ENCODE peak calls at places on chromosomes 5 and 9, in four cellular contexts. One of them, this sample, is unnamed.

GRCh38 chr5:963673-964531 is 44.7 kb upstream of the NKD2 start:
- DNase-seq in adrenal gland: peak
- DNase-seq in astrocyte of the spinal cord: no peak
- DNase-seq in A549: no peak
- DNase-seq in this sample: no peak

GRCh38 chr5:32098291-32098690 is 75.8 kb downstream of the GOLPH3 start:
- DNase-seq in adrenal gland: peak
- DNase-seq in astrocyte of the spinal cord: no peak
- DNase-seq in A549: no peak
- DNase-seq in this sample: no peak

GRCh38 chr5:53256746-53257145 is 147.2 kb upstream of the MOCS2 start:
- DNase-seq in adrenal gland: no peak
- DNase-seq in astrocyte of the spinal cord: peak
- DNase-seq in A549: no peak
- DNase-seq in this sample: no peak

GRCh38 chr5:132405646-132406045 is 36.1 kb downstream of the SLC22A5 start:
- DNase-seq in adrenal gland: no peak
- DNase-seq in astrocyte of the spinal cord: no peak
- DNase-seq in A549: no peak
- DNase-seq in this sample: no peak

GRCh38 chr5:16568875-16569580 is 47.8 kb downstream of the RETREG1 start:
- DNase-seq in adrenal gland: no peak
- DNase-seq in astrocyte of the spinal cord: peak
- DNase-seq in A549: no peak
- DNase-seq in this sample: peak

GRCh38 chr5:95781101-95781583 is 41.4 kb downstream of the GLRX start:
- DNase-seq in adrenal gland: peak
- DNase-seq in astrocyte of the spinal cord: peak
- DNase-seq in A549: peak
- DNase-seq in this sample: peak

GRCh38 chr9:84153885-84154284 is 173.3 kb downstream of the RMI1 start:
- DNase-seq in adrenal gland: no peak
- DNase-seq in astrocyte of the spinal cord: peak
- DNase-seq in A549: no peak
- DNase-seq in this sample: no peak

GRCh38 chr5:11955386-11955785 is 51.1 kb upstream of the CTNND2 start:
- DNase-seq in adrenal gland: no peak
- DNase-seq in astrocyte of the spinal cord: peak
- DNase-seq in A549: no peak
- DNase-seq in this sample: no peak

GRCh38 chr5:137880313-137880712 is 8.9 kb upstream of the PKD2L2 start:
- DNase-seq in adrenal gland: no peak
- DNase-seq in astrocyte of the spinal cord: no peak
- DNase-seq in A549: no peak
- DNase-seq in this sample: no peak

GRCh38 chr5:139061856-139062255 is 136.3 kb downstream of the SIL1 start:
- DNase-seq in adrenal gland: no peak
- DNase-seq in astrocyte of the spinal cord: peak
- DNase-seq in A549: no peak
- DNase-seq in this sample: peak

GRCh38 chr5:116130471-116130870 is 45.6 kb downstream of the COMMD10 start:
- DNase-seq in adrenal gland: no peak
- DNase-seq in astrocyte of the spinal cord: peak
- DNase-seq in A549: no peak
- DNase-seq in this sample: no peak

GRCh38 chr5:178069909-178070308 is 43.4 kb upstream of the N4BP3 start:
- DNase-seq in adrenal gland: peak
- DNase-seq in astrocyte of the spinal cord: no peak
- DNase-seq in A549: peak
- DNase-seq in this sample: peak

GRCh38 chr5:55073211-55073610 is 29.2 kb upstream of the GZMA start:
- DNase-seq in adrenal gland: no peak
- DNase-seq in astrocyte of the spinal cord: no peak
- DNase-seq in A549: no peak
- DNase-seq in this sample: no peak

GRCh38 chr5:171495122-171495700 is 75.8 kb downstream of the FGF18 start:
- DNase-seq in adrenal gland: no peak
- DNase-seq in astrocyte of the spinal cord: no peak
- DNase-seq in A549: no peak
- DNase-seq in this sample: peak

GRCh38 chr9:95088421-95089161 is 228.9 kb downstream of the FANCC start:
- DNase-seq in adrenal gland: no peak
- DNase-seq in astrocyte of the spinal cord: no peak
- DNase-seq in A549: no peak
- DNase-seq in this sample: no peak

GRCh38 chr9:114685951-114686350 is 4.0 kb upstream of the TEX48 start:
- DNase-seq in adrenal gland: no peak
- DNase-seq in astrocyte of the spinal cord: no peak
- DNase-seq in A549: no peak
- DNase-seq in this sample: no peak

GRCh38 chr9:110880123-110880522 is 158.1 kb downstream of the LPAR1 start:
- DNase-seq in adrenal gland: no peak
- DNase-seq in astrocyte of the spinal cord: peak
- DNase-seq in A549: no peak
- DNase-seq in this sample: no peak

GRCh38 chr9:96061293-96061987 is 185.9 kb downstream of the ERCC6L2 start:
- DNase-seq in adrenal gland: peak
- DNase-seq in astrocyte of the spinal cord: peak
- DNase-seq in A549: peak
- DNase-seq in this sample: peak

GRCh38 chr5:150044712-150045111 is 41.6 kb downstream of the CSF1R start:
- DNase-seq in adrenal gland: no peak
- DNase-seq in astrocyte of the spinal cord: no peak
- DNase-seq in A549: no peak
- DNase-seq in this sample: no peak

GRCh38 chr9:137406876-137407589 is 15.9 kb downstream of the EXD3 start:
- DNase-seq in adrenal gland: peak
- DNase-seq in astrocyte of the spinal cord: peak
- DNase-seq in A549: peak
- DNase-seq in this sample: peak

GRCh38 chr5:180129291-180130190 is 58.0 kb upstream of the RNF130 start:
- DNase-seq in adrenal gland: no peak
- DNase-seq in astrocyte of the spinal cord: no peak
- DNase-seq in A549: no peak
- DNase-seq in this sample: no peak

DNA sequence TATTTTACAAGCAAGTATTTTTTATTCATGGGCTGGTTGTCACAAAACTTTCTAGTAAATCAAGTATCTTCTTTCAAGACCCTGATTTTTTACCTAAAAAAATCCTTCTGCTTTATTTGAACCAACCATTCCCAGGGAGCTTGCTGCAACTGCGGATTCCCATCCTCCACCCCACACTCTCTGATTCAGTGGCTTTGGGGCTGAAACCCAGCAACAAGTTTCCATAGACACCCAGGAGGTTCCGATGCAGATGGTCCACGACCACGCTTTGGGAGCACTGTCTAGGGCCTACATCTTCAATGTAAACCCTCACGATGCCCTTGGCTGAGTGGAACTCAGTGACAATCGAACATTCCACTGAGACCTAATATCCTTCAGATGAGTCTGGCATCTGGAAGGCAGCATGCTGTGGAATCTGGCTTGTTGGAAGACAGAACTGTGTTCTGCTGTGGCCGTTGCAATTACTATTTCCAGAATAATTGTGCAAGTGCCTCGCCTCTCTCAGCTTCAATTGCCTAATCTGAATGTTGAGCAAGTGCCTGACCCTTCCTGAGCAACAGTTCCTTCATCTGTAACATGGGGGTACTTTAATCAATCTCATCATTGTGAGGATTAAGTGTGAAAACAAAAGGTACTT is 105.1 kb downstream of the INSYN2B start:
- DNase-seq in adrenal gland: peak
- DNase-seq in astrocyte of the spinal cord: no peak
- DNase-seq in A549: no peak
- DNase-seq in this sample: no peak
- H3K4me3 ChIP-seq in adrenal gland: no peak
- H3K4me3 ChIP-seq in astrocyte of the spinal cord: no peak
- H3K4me3 ChIP-seq in A549: no peak
- H3K4me3 ChIP-seq in this sample: no peak

GRCh38 chr9:126523621-126524111 is 90.1 kb upstream of the LMX1B start:
- DNase-seq in adrenal gland: peak
- DNase-seq in astrocyte of the spinal cord: no peak
- DNase-seq in A549: no peak
- DNase-seq in this sample: no peak
- H3K4me3 ChIP-seq in adrenal gland: no peak
- H3K4me3 ChIP-seq in astrocyte of the spinal cord: no peak
- H3K4me3 ChIP-seq in A549: no peak
- H3K4me3 ChIP-seq in this sample: no peak

DNA sequence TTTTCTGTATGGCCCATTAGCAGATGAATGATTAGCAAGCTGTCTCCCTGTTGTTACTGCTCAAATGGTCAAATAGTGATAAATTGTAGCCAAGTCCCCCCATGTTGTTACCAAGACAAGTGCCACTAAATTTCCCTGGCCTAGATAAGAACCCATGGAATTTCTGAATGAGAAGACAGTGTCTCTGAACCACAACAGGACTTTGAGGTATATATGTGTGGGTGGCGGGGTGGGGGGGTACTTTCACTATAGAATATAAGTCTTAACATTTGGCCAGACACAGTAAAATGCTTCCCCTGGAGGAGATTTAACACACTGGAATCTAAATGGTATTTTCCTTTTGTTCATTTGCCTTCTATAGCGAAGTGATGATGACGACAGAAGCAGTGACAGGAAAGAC is 28.7 kb downstream of the XPA start:
- DNase-seq in adrenal gland: no peak
- DNase-seq in astrocyte of the spinal cord: no peak
- DNase-seq in A549: no peak
- DNase-seq in this sample: no peak
- H3K4me3 ChIP-seq in adrenal gland: no peak
- H3K4me3 ChIP-seq in astrocyte of the spinal cord: no peak
- H3K4me3 ChIP-seq in A549: no peak
- H3K4me3 ChIP-seq in this sample: no peak

DNA sequence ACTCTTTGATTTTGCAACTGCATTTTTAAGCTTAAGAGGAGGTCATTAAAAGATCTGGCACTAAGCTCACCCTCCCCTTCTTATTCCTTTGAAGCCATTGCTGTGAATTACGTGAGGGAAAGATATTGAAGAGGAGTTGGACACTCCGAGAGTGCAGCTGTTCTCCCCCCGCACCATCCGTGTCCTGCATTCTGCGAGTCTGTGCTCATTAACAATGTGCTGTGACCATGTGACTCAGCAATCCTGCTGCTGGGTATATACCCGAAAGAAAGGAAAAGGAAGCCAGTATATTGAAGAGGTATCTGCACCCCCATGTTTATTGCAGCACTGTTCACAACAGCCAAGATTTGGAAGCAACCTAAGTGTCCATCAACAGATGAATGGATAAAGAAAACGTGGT is 40.0 kb downstream of the NXNL2 start:
- DNase-seq in adrenal gland: no peak
- DNase-seq in astrocyte of the spinal cord: peak
- DNase-seq in A549: peak
- DNase-seq in this sample: no peak
- H3K4me3 ChIP-seq in adrenal gland: no peak
- H3K4me3 ChIP-seq in astrocyte of the spinal cord: no peak
- H3K4me3 ChIP-seq in A549: no peak
- H3K4me3 ChIP-seq in this sample: no peak

GRCh38 chr5:177023247-177023703 is 779 bp downstream of the ZNF346 start:
- DNase-seq in adrenal gland: no peak
- DNase-seq in astrocyte of the spinal cord: peak
- DNase-seq in A549: no peak
- DNase-seq in this sample: peak
- H3K4me3 ChIP-seq in adrenal gland: no peak
- H3K4me3 ChIP-seq in astrocyte of the spinal cord: peak
- H3K4me3 ChIP-seq in A549: peak
- H3K4me3 ChIP-seq in this sample: peak

GRCh38 chr9:116564266-116564793 is 122.8 kb upstream of the TRIM32 start:
- DNase-seq in adrenal gland: no peak
- DNase-seq in astrocyte of the spinal cord: no peak
- DNase-seq in A549: peak
- DNase-seq in this sample: no peak

GRCh38 chr9:116565986-116566385 is 121.1 kb upstream of the TRIM32 start:
- DNase-seq in adrenal gland: no peak
- DNase-seq in astrocyte of the spinal cord: no peak
- DNase-seq in A549: no peak
- DNase-seq in this sample: no peak

GRCh38 chr9:116572095-116572748 is 114.9 kb upstream of the TRIM32 start:
- DNase-seq in adrenal gland: peak
- DNase-seq in astrocyte of the spinal cord: peak
- DNase-seq in A549: peak
- DNase-seq in this sample: peak

GRCh38 chr9:116569111-116569510 is 118.0 kb upstream of the TRIM32 start:
- DNase-seq in adrenal gland: no peak
- DNase-seq in astrocyte of the spinal cord: no peak
- DNase-seq in A549: no peak
- DNase-seq in this sample: no peak

DNA sequence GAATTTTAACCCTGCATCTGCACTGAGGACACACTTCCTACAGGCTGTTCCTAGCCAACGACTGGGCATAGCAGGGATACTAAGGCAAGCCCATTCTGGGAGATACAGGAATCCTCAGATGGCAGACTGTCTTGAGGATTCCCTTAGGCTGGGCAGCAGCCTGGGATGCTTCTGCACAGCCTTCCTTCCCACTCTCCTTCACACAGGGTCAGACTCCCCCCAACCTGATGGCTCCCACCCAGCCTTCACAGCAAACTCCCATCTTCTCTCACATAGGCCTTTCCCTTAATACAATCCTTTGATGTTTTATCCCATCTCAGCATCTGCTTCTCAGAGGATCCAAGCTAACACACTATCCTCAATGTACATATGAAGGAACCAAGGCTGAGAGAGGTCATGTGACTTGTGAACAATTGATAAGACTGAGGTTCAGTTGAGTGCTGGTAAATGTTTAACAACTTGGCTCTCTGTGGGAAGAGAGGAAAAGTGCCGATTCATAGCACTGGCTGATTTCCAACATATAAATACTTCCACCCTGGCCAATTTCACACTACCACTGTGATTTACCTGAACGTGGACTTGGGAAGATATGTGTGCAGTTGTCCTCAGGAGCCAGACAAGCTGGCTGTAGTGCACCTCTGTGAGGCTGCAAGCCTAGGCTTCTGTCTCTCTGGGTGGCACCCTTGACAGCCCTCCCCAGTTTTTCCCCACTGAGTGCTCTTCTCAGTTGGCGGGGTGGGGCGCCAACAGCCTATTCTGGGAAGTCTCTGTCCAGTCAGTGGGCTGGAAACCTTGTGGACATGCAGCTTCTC is 120.2 kb upstream of the TRIM32 start:
- DNase-seq in adrenal gland: no peak
- DNase-seq in astrocyte of the spinal cord: peak
- DNase-seq in A549: peak
- DNase-seq in this sample: no peak
- H3K4me3 ChIP-seq in adrenal gland: no peak
- H3K4me3 ChIP-seq in astrocyte of the spinal cord: no peak
- H3K4me3 ChIP-seq in A549: peak
- H3K4me3 ChIP-seq in this sample: no peak

GRCh38 chr9:72477862-72478564 is 43.4 kb upstream of the TMC1 start:
- DNase-seq in adrenal gland: no peak
- DNase-seq in astrocyte of the spinal cord: peak
- DNase-seq in A549: peak
- DNase-seq in this sample: peak
- H3K4me3 ChIP-seq in adrenal gland: no peak
- H3K4me3 ChIP-seq in astrocyte of the spinal cord: no peak
- H3K4me3 ChIP-seq in A549: no peak
- H3K4me3 ChIP-seq in this sample: no peak

GRCh38 chr5:68290260-68290674 is 74.7 kb downstream of the PIK3R1 start:
- DNase-seq in adrenal gland: peak
- DNase-seq in astrocyte of the spinal cord: peak
- DNase-seq in A549: no peak
- DNase-seq in this sample: peak
- H3K4me3 ChIP-seq in adrenal gland: no peak
- H3K4me3 ChIP-seq in astrocyte of the spinal cord: no peak
- H3K4me3 ChIP-seq in A549: no peak
- H3K4me3 ChIP-seq in this sample: peak

This sample was measured in A673.